ENCODE peak calls at places on chromosomes 6 and 20, in four cellular contexts. One of them, this sample, is unnamed.

GRCh38 chr6:21965953-21966539 is 330.8 kb downstream of the PRL start:
- DNase-seq in psoas muscle: no peak
- DNase-seq in AG04450: no peak
- DNase-seq in GM12865: no peak
- DNase-seq in this sample: no peak

GRCh38 chr6:129936329-129937165 is 75.4 kb upstream of the TMEM244 start:
- DNase-seq in psoas muscle: no peak
- DNase-seq in GM12865: peak
- DNase-seq in AG04450: peak
- DNase-seq in this sample: no peak

GRCh38 chr6:154689654-154690053 is 43.6 kb upstream of the SCAF8 start:
- DNase-seq in psoas muscle: no peak
- DNase-seq in GM12865: no peak
- DNase-seq in AG04450: no peak
- DNase-seq in this sample: no peak

GRCh38 chr20:64140421-64140820 is 23.8 kb upstream of the MYT1 start:
- DNase-seq in AG04450: no peak
- DNase-seq in psoas muscle: no peak
- DNase-seq in GM12865: no peak
- DNase-seq in this sample: no peak

GRCh38 chr6:609905-610304 is 47.0 kb downstream of the HUS1B start:
- DNase-seq in AG04450: no peak
- DNase-seq in psoas muscle: no peak
- DNase-seq in GM12865: no peak
- DNase-seq in this sample: no peak

GRCh38 chr6:1840491-1841121 is 230.9 kb downstream of the FOXC1 start:
- DNase-seq in AG04450: no peak
- DNase-seq in GM12865: no peak
- DNase-seq in psoas muscle: no peak
- DNase-seq in this sample: no peak

GRCh38 chr6:27562027-27562410 is 89.1 kb upstream of the ZNF184 start:
- DNase-seq in GM12865: peak
- DNase-seq in psoas muscle: no peak
- DNase-seq in AG04450: no peak
- DNase-seq in this sample: no peak

GRCh38 chr6:107843400-107843799 is 19.3 kb upstream of the SCML4 start:
- DNase-seq in psoas muscle: no peak
- DNase-seq in GM12865: no peak
- DNase-seq in AG04450: no peak
- DNase-seq in this sample: no peak

GRCh38 chr6:12112540-12113189 is 100.6 kb downstream of the HIVEP1 start:
- DNase-seq in GM12865: no peak
- DNase-seq in AG04450: no peak
- DNase-seq in psoas muscle: no peak
- DNase-seq in this sample: peak

GRCh38 chr6:40755046-40755681 is 168.0 kb upstream of the LRFN2 start:
- DNase-seq in AG04450: peak
- DNase-seq in psoas muscle: no peak
- DNase-seq in GM12865: no peak
- DNase-seq in this sample: no peak

GRCh38 chr20:1336699-1337387 is 7.9 kb upstream of the SDCBP2 start:
- DNase-seq in AG04450: no peak
- DNase-seq in psoas muscle: peak
- DNase-seq in GM12865: no peak
- DNase-seq in this sample: no peak

GRCh38 chr6:1798965-1799325 is 189.2 kb downstream of the FOXC1 start:
- DNase-seq in GM12865: no peak
- DNase-seq in AG04450: no peak
- DNase-seq in psoas muscle: no peak
- DNase-seq in this sample: no peak

GRCh38 chr6:92337571-92337970 is 1081.8 kb downstream of the EPHA7 start:
- DNase-seq in GM12865: no peak
- DNase-seq in psoas muscle: no peak
- DNase-seq in AG04450: no peak
- DNase-seq in this sample: no peak

GRCh38 chr6:39753745-39754084 is 28.5 kb upstream of the KIF6 start:
- DNase-seq in GM12865: no peak
- DNase-seq in psoas muscle: no peak
- DNase-seq in AG04450: no peak
- DNase-seq in this sample: no peak

GRCh38 chr6:14975124-14975815 is 270.6 kb upstream of the JARID2 start:
- DNase-seq in GM12865: peak
- DNase-seq in psoas muscle: no peak
- DNase-seq in AG04450: no peak
- DNase-seq in this sample: no peak

GRCh38 chr6:114839019-114839418 is 496.2 kb upstream of the HS3ST5 start:
- DNase-seq in GM12865: no peak
- DNase-seq in psoas muscle: no peak
- DNase-seq in AG04450: no peak
- DNase-seq in this sample: no peak

GRCh38 chr6:35262596-35262995 is 3.1 kb downstream of the ZNF76 start:
- DNase-seq in psoas muscle: no peak
- DNase-seq in AG04450: no peak
- DNase-seq in GM12865: no peak
- DNase-seq in this sample: no peak
- TF ChIP-seq CTCF in psoas muscle: no peak
- TF ChIP-seq CTCF in AG04450: no peak
- TF ChIP-seq CTCF in GM12865: no peak
- TF ChIP-seq CTCF in this sample: no peak

GRCh38 chr20:8803065-8803464 is 265.8 kb upstream of the PLCB4 start:
- DNase-seq in psoas muscle: no peak
- DNase-seq in AG04450: no peak
- DNase-seq in GM12865: no peak
- DNase-seq in this sample: no peak

GRCh38 chr20:8801686-8802085 is 267.2 kb upstream of the PLCB4 start:
- DNase-seq in GM12865: no peak
- DNase-seq in psoas muscle: no peak
- DNase-seq in AG04450: no peak
- DNase-seq in this sample: no peak

GRCh38 chr20:8796088-8796665 is 272.7 kb upstream of the PLCB4 start:
- DNase-seq in psoas muscle: no peak
- DNase-seq in AG04450: no peak
- DNase-seq in GM12865: no peak
- DNase-seq in this sample: no peak

GRCh38 chr20:8798505-8798904 is 270.4 kb upstream of the PLCB4 start:
- DNase-seq in GM12865: no peak
- DNase-seq in psoas muscle: no peak
- DNase-seq in AG04450: no peak
- DNase-seq in this sample: no peak

DNA sequence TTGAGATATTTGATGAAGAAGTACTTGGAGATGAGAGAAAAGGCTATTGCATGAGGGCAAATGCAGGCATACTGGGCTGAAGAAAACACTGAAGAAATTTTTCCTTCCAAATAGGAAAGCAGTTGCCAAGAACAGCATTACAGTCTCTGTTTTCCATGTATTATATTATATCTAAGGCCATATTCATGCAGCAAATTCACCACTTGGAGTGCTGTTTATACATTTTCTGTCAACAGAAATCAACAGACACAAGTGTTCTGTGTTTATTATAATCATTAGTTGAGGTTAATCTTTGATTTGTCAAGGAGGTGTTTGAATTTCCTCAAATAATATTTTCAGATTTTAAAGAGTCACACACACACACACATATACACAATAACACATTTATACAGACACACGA is 268.8 kb upstream of the PLCB4 start:
- DNase-seq in GM12865: no peak
- DNase-seq in psoas muscle: no peak
- DNase-seq in AG04450: no peak
- DNase-seq in this sample: no peak
- TF ChIP-seq CTCF in GM12865: no peak
- TF ChIP-seq CTCF in psoas muscle: no peak
- TF ChIP-seq CTCF in AG04450: no peak
- TF ChIP-seq CTCF in this sample: no peak

GRCh38 chr6:160040055-160040454 is 71.2 kb downstream of the IGF2R start:
- DNase-seq in AG04450: no peak
- DNase-seq in psoas muscle: no peak
- DNase-seq in GM12865: no peak
- DNase-seq in this sample: no peak

GRCh38 chr6:160040527-160041264 is 71.8 kb downstream of the IGF2R start:
- DNase-seq in psoas muscle: no peak
- DNase-seq in GM12865: no peak
- DNase-seq in AG04450: no peak
- DNase-seq in this sample: no peak

GRCh38 chr6:160042014-160042773 is 73.3 kb downstream of the IGF2R start:
- DNase-seq in AG04450: no peak
- DNase-seq in psoas muscle: no peak
- DNase-seq in GM12865: no peak
- DNase-seq in this sample: no peak

GRCh38 chr6:160042788-160043301 is 74.0 kb downstream of the IGF2R start:
- DNase-seq in AG04450: no peak
- DNase-seq in GM12865: no peak
- DNase-seq in psoas muscle: no peak
- DNase-seq in this sample: no peak

DNA sequence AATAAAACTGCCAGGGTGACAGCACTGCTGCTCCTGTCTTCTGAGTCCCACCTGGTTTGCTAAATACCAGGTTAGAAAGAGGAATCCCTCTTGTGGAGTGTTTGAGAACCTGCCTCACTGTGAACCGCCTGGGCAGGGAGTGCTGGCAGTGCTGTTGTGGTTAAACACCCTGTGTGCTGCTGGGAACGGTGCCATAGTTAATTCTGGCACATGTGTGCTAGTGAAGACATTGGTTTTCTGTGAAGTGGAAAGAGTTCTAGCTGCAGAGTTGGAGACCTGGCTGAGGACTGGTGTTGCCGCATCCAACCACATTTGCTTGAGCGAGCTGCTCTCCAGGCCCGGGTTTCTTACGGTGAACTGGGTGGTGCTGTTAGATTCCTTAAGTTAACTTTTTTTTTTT is 72.7 kb downstream of the IGF2R start:
- DNase-seq in psoas muscle: peak
- DNase-seq in GM12865: no peak
- DNase-seq in AG04450: peak
- DNase-seq in this sample: no peak
- TF ChIP-seq CTCF in psoas muscle: peak
- TF ChIP-seq CTCF in GM12865: no peak
- TF ChIP-seq CTCF in AG04450: peak
- TF ChIP-seq CTCF in this sample: no peak

GRCh38 chr6:116100419-116101297 is at the start of gene NT5DC1:
- DNase-seq in psoas muscle: peak
- DNase-seq in AG04450: no peak
- DNase-seq in GM12865: peak
- DNase-seq in this sample: peak
- TF ChIP-seq CTCF in psoas muscle: peak
- TF ChIP-seq CTCF in AG04450: peak
- TF ChIP-seq CTCF in GM12865: peak
- TF ChIP-seq CTCF in this sample: peak